ENCODE peak calls at places on chromosome 20, in seven cellular contexts. R is K562, B is sigmoid colon, N is right atrium auricular region, W is kidney, C is heart right ventricle, I is ascending aorta. M is an unnamed sample.

GRCh38 chr20:59235226-59235625 is 65.2 kb upstream of the EDN3 start:
- DNase-seq in I (no peak), N (no peak), B (no peak), R (no peak), W (no peak), C (no peak), M (no peak)

GRCh38 chr20:47455133-47456040 is 46.3 kb upstream of the NCOA3 start:
- DNase-seq in B (no peak), N (no peak), R (no peak), I (no peak), W (peak), C (no peak), M (peak)

GRCh38 chr20:58571341-58571941 is 56.2 kb upstream of the APCDD1L start:
- DNase-seq in N (no peak), B (no peak), R (no peak), W (no peak), I (no peak), C (no peak), M (no peak)

GRCh38 chr20:53077373-53078205 is 105.4 kb downstream of the TSHZ2 start:
- DNase-seq in B (no peak), I (peak), W (no peak), R (no peak), N (no peak), C (no peak), M (peak)

GRCh38 chr20:23826541-23827018 is at the start of gene CST2:
- DNase-seq in C (no peak), W (no peak), R (no peak), N (no peak), B (no peak), I (no peak), M (no peak)

GRCh38 chr20:13546497-13547131 is 92.1 kb downstream of the TASP1 start:
- DNase-seq in I (peak), N (peak), W (peak), B (peak), R (peak), C (peak), M (peak)

GRCh38 chr20:432677-433299 is 24.7 kb downstream of the RBCK1 start:
- DNase-seq in W (no peak), R (no peak), B (no peak), C (no peak), N (no peak), I (peak), M (no peak)

GRCh38 chr20:62929051-62929538 is 2.8 kb upstream of the DIDO1 start:
- DNase-seq in W (peak), B (peak), I (peak), N (no peak), C (peak), R (peak), M (peak)

GRCh38 chr20:51486197-51487005 is 56.1 kb downstream of the NFATC2 start:
- DNase-seq in R (no peak), B (no peak), N (no peak), I (no peak), C (no peak), W (no peak), M (no peak)

GRCh38 chr20:63695419-63696310 is 787 bp upstream of the TNFRSF6B start:
- DNase-seq in B (peak), W (peak), R (no peak), N (no peak), C (peak), I (no peak), M (no peak)

GRCh38 chr20:37095108-37095608 is 639 bp downstream of the RBL1 start:
- DNase-seq in R (peak), N (no peak), I (no peak), W (no peak), B (no peak), C (no peak), M (no peak)

GRCh38 chr20:41178904-41179432 is 41.6 kb downstream of the PLCG1 start:
- DNase-seq in C (no peak), I (peak), B (no peak), R (no peak), N (peak), W (no peak), M (no peak)

GRCh38 chr20:49993301-49993751 is 10.5 kb downstream of the SNAI1 start:
- DNase-seq in C (no peak), B (no peak), R (no peak), W (no peak), I (no peak), N (no peak), M (peak)

GRCh38 chr20:37243937-37244571 is 17.6 kb downstream of the GHRH start:
- DNase-seq in R (no peak), C (peak), I (no peak), W (no peak), N (no peak), B (peak), M (peak)

GRCh38 chr20:34017610-34018009 is 23.9 kb downstream of the RALY start:
- DNase-seq in W (no peak), C (no peak), N (no peak), R (no peak), B (no peak), I (no peak), M (peak)

GRCh38 chr20:14568225-14568624 is 230.8 kb upstream of the FLRT3 start:
- DNase-seq in B (no peak), I (no peak), W (no peak), C (no peak), R (no peak), N (no peak), M (peak)

GRCh38 chr20:29296256-29297230 is 1960.9 kb upstream of the DEFB115 start:
- DNase-seq in I (no peak), R (no peak), W (no peak), C (no peak), B (no peak), N (no peak), M (no peak)

GRCh38 chr20:58676161-58676560 is 16.4 kb upstream of the NPEPL1 start:
- DNase-seq in B (no peak), R (no peak), C (no peak), W (no peak), N (no peak), I (no peak), M (no peak)

GRCh38 chr20:2942439-2942838 is 69.2 kb downstream of the PTPRA start:
- DNase-seq in R (no peak), N (no peak), B (no peak), C (no peak), W (no peak), I (no peak), M (peak)

GRCh38 chr20:61083431-61083830 is 168.6 kb upstream of the CDH4 start:
- DNase-seq in I (no peak), R (no peak), N (no peak), W (no peak), B (no peak), C (no peak), M (no peak)

GRCh38 chr20:61086031-61086430 is 166.0 kb upstream of the CDH4 start:
- DNase-seq in W (no peak), I (no peak), B (no peak), C (no peak), R (no peak), N (no peak), M (no peak)

GRCh38 chr20:61082700-61083099 is 169.4 kb upstream of the CDH4 start:
- DNase-seq in W (no peak), N (no peak), R (no peak), I (no peak), B (no peak), C (no peak), M (no peak)
- TF ChIP-seq CTCF in W (no peak), N (no peak), R (no peak), I (no peak), B (no peak), C (no peak), M (no peak)

DNA sequence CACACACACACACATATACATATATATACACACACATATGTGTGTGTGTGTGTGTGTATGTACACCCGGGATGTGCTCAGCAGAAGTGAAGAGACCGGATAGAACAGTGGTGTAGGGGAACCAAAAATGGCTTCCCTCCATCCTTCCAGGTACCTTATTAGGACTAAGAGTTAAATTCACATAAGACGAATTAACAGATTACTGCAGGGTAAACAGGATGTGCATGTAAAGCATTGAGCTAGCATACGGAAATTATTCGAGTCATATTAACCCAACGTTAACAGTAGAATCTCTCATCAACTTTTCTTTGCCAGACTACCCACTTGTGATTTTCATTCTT is 658 bp downstream of the CSTF1 start:
- DNase-seq in C (no peak), R (no peak), W (no peak), I (no peak), B (no peak), N (no peak), M (no peak)
- H3K4me3 ChIP-seq in C (peak), R (peak), W (peak), I (peak), B (peak), N (peak), M (peak)

GRCh38 chr20:57464642-57465211 is 60.2 kb downstream of the CTCFL start:
- DNase-seq in W (peak), B (no peak), N (no peak), I (no peak), C (no peak), R (peak), M (no peak)
- TF ChIP-seq CTCF in W (peak), B (no peak), N (no peak), I (no peak), C (no peak), R (peak), M (peak)

GRCh38 chr20:35742741-35743523 is 872 bp upstream of the RBM39 start:
- DNase-seq in B (no peak), C (no peak), R (peak), W (no peak), I (no peak), N (no peak), M (no peak)

GRCh38 chr20:35738410-35739179 is 3.5 kb downstream of the RBM39 start:
- DNase-seq in W (no peak), C (no peak), B (no peak), R (no peak), I (no peak), N (no peak), M (no peak)

GRCh38 chr20:35741892-35742740 is at the start of gene RBM39:
- DNase-seq in I (peak), R (peak), B (peak), C (peak), N (peak), W (peak), M (peak)

GRCh38 chr20:35739294-35740163 is 2.5 kb downstream of the RBM39 start:
- DNase-seq in W (no peak), N (no peak), C (no peak), I (no peak), R (no peak), B (no peak), M (peak)

GRCh38 chr20:35743693-35744491 is 1.8 kb upstream of the RBM39 start:
- DNase-seq in I (no peak), C (no peak), R (no peak), B (peak), N (no peak), W (no peak), M (no peak)
- H3K4me3 ChIP-seq in I (peak), C (no peak), R (peak), B (peak), N (peak), W (no peak), M (no peak)

GRCh38 chr20:19662638-19662995 is 95.4 kb upstream of the RIN2 start:
- DNase-seq in C (no peak), I (no peak), W (no peak), N (no peak), R (no peak), B (no peak), M (no peak)
- TF ChIP-seq CTCF in C (no peak), I (no peak), W (no peak), N (peak), R (no peak), B (no peak), M (no peak)